ENCODE peak calls at places on chromosomes 12 and 14, in eight cellular contexts. H, U, P, S, K, Y, O and E are unnamed samples.

GRCh38 chr14:103846008-103846568 is 1.3 kb downstream of the PPP1R13B start:
- DNase-seq in H (no peak), U (no peak), P (no peak), S (no peak), K (no peak), Y (no peak), O (no peak), E (no peak)

GRCh38 chr12:6363330-6364036 is 11.9 kb downstream of the SCNN1A start:
- DNase-seq in H (peak; percentile 80), U (no peak), P (peak; percentile 83), S (peak; percentile 75), K (peak; percentile 88), Y (peak; percentile 88), O (no peak), E (peak; percentile 48)

GRCh38 chr14:67167420-67168109 is 21.7 kb upstream of the GARIN2 start:
- DNase-seq in H (no peak), U (no peak), P (no peak), S (peak; percentile 19), K (no peak), Y (no peak), O (no peak), E (no peak)

GRCh38 chr14:90003526-90004312 is 48.0 kb downstream of the TDP1 start:
- DNase-seq in H (no peak), U (no peak), P (no peak), S (no peak), K (no peak), Y (no peak), O (no peak), E (no peak)

GRCh38 chr12:58915634-58916033 is 4.7 kb downstream of the LRIG3 start:
- DNase-seq in H (peak; percentile 58), U (no peak), P (peak; percentile 56), S (peak; percentile 64), K (no peak), Y (no peak), O (no peak), E (no peak)

GRCh38 chr12:103462675-103463074 is 33.1 kb downstream of the C12orf42 start:
- DNase-seq in H (no peak), U (no peak), P (no peak), S (no peak), K (no peak), Y (no peak), O (no peak), E (no peak)

GRCh38 chr12:100473050-100473715 is 483 bp upstream of the NR1H4 start:
- DNase-seq in H (no peak), U (no peak), P (no peak), S (peak; percentile 24), K (no peak), Y (no peak), O (no peak), E (no peak)

GRCh38 chr14:50014809-50015208 is 101.6 kb downstream of the VCPKMT start:
- DNase-seq in H (no peak), U (no peak), P (no peak), S (no peak), K (no peak), Y (no peak), O (no peak), E (no peak)

GRCh38 chr12:128245106-128245505 is 21.9 kb upstream of the TMEM132C start:
- DNase-seq in H (no peak), U (no peak), P (no peak), S (no peak), K (no peak), Y (no peak), O (no peak), E (peak; percentile 3)

GRCh38 chr14:22691171-22691570 is 47.0 kb upstream of the OR6J1 start:
- DNase-seq in H (no peak), U (no peak), P (no peak), S (peak; percentile 50), K (no peak), Y (no peak), O (peak; percentile 1), E (no peak)

GRCh38 chr14:96002511-96002884 is 36.7 kb upstream of the C14orf132 start:
- DNase-seq in H (no peak), U (no peak), P (no peak), S (no peak), K (no peak), Y (no peak), O (no peak), E (no peak)

GRCh38 chr12:77354766-77355362 is 289.5 kb upstream of the E2F7 start:
- DNase-seq in H (no peak), U (no peak), P (no peak), S (no peak), K (no peak), Y (no peak), O (no peak), E (no peak)

GRCh38 chr14:20614038-20614840 is 23.1 kb upstream of the RNASE12 start:
- DNase-seq in H (no peak), U (peak; percentile 24), P (no peak), S (peak; percentile 32), K (no peak), Y (no peak), O (no peak), E (no peak)

GRCh38 chr14:51398898-51399297 is 158.9 kb downstream of the TMX1 start:
- DNase-seq in H (no peak), U (no peak), P (peak; percentile 51), S (peak; percentile 60), K (no peak), Y (no peak), O (peak; percentile 52), E (no peak)

GRCh38 chr14:79044894-79045624 is 874.9 kb downstream of the NRXN3 start:
- DNase-seq in H (peak; percentile 20), U (no peak), P (no peak), S (peak; percentile 6), K (no peak), Y (peak; percentile 60), O (peak; percentile 15), E (no peak)

GRCh38 chr12:96238336-96239031 is 44.3 kb downstream of the ELK3 start:
- DNase-seq in H (no peak), U (no peak), P (no peak), S (no peak), K (no peak), Y (no peak), O (no peak), E (no peak)

GRCh38 chr12:31728289-31728916 is 418 bp downstream of the AMN1 start:
- DNase-seq in H (no peak), U (peak; percentile 42), P (peak; percentile 70), S (no peak), K (no peak), Y (no peak), O (no peak), E (no peak)

GRCh38 chr12:29376118-29376517 is 4.9 kb downstream of the ERGIC2 start:
- DNase-seq in H (no peak), U (no peak), P (no peak), S (no peak), K (no peak), Y (no peak), O (no peak), E (no peak)

GRCh38 chr12:96120359-96121100 is 73.6 kb upstream of the ELK3 start:
- DNase-seq in H (no peak), U (no peak), P (peak; percentile 78), S (peak; percentile 20), K (no peak), Y (no peak), O (no peak), E (peak; percentile 98)

GRCh38 chr12:31521972-31522371 is 69.0 kb downstream of the DENND5B start:
- DNase-seq in H (no peak), U (no peak), P (no peak), S (no peak), K (no peak), Y (no peak), O (peak; percentile 24), E (no peak)

GRCh38 chr14:69261761-69262331 is 1.9 kb downstream of the GALNT16 start:
- DNase-seq in H (no peak), U (no peak), P (no peak), S (no peak), K (no peak), Y (no peak), O (no peak), E (no peak)

GRCh38 chr14:106729551-106729950 is 1203.2 kb downstream of the TMEM121 start:
- DNase-seq in H (no peak), U (no peak), P (no peak), S (no peak), K (no peak), Y (no peak), O (no peak), E (no peak)

GRCh38 chr14:61720302-61720677 is 25.0 kb downstream of the HIF1A start:
- DNase-seq in H (no peak), U (no peak), P (no peak), S (peak; percentile 69), K (no peak), Y (no peak), O (no peak), E (no peak)

GRCh38 chr14:61726772-61727658 is 31.7 kb downstream of the HIF1A start:
- DNase-seq in H (no peak), U (no peak), P (no peak), S (no peak), K (no peak), Y (no peak), O (no peak), E (no peak)

GRCh38 chr14:61719344-61720301 is 24.3 kb downstream of the HIF1A start:
- DNase-seq in H (no peak), U (no peak), P (no peak), S (no peak), K (no peak), Y (no peak), O (no peak), E (no peak)

DNA sequence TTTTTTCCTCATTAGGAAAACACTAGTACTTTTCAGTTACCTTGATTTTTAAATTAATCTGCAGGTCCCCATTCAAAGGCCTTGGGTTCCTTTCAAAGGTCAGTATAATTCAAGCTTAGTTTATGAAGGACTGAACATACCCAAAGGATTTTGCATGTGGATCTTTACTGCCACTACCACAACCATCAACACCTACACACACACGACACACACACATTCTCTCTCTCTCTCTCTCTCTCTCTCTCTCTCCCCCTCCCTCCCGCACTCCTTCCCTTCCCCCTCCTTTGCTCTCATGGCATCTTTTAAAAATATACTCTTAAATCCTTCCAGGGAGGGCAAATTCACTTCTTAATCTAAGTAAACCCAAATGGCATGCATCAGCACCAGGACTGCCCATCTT is 28.8 kb downstream of the HIF1A start:
- DNase-seq in H (no peak), U (no peak), P (no peak), S (no peak), K (no peak), Y (no peak), O (no peak), E (no peak)
- H3K27ac ChIP-seq in H (no peak overlapping the region), U (no peak overlapping the region), P (no peak overlapping the region), S (peak overlapping the region; percentile 65), K (no peak overlapping the region), Y (no peak overlapping the region), O (no peak overlapping the region), E (no peak overlapping the region)

GRCh38 chr14:102238766-102239165 is 66.2 kb downstream of the MOK start:
- DNase-seq in H (no peak), U (no peak), P (no peak), S (no peak), K (no peak), Y (no peak), O (no peak), E (no peak)
- H3K4me3 ChIP-seq in H (no peak overlapping the region), U (no peak overlapping the region), P (no peak overlapping the region), S (no peak overlapping the region), K (no peak overlapping the region), Y (no peak overlapping the region), O (no peak overlapping the region), E (no peak overlapping the region)

GRCh38 chr12:26982866-26983265 is 31.3 kb downstream of the TM7SF3 start:
- DNase-seq in H (no peak), U (no peak), P (no peak), S (no peak), K (no peak), Y (no peak), O (no peak), E (no peak)
- H3K27ac ChIP-seq in H (no peak overlapping the region), U (no peak overlapping the region), P (no peak overlapping the region), S (no peak overlapping the region), K (no peak overlapping the region), Y (no peak overlapping the region), O (no peak overlapping the region), E (no peak overlapping the region)

GRCh38 chr12:114690267-114691135 is 6.5 kb upstream of the TBX3 start:
- DNase-seq in H (no peak), U (no peak), P (no peak), S (no peak), K (no peak), Y (no peak), O (no peak), E (no peak)
- H3K4me3 ChIP-seq in H (no peak overlapping the region), U (no peak overlapping the region), P (no peak overlapping the region), S (no peak overlapping the region), K (no peak overlapping the region), Y (no peak overlapping the region), O (no peak overlapping the region), E (no peak overlapping the region)